ENCODE peak calls at places on chromosomes 5 and 9, in four cellular contexts. P, F, E and Z are unnamed samples.

GRCh38 chr5:136769900-136770684 is 404.7 kb upstream of the TRPC7 start:
- DNase-seq in F (no peak), P (peak), E (peak), Z (peak)

GRCh38 chr9:127106493-127106855 is 16.0 kb downstream of the ANGPTL2 start:
- DNase-seq in E (no peak), P (no peak), F (no peak), Z (no peak)

GRCh38 chr9:111937781-111938426 is 41.3 kb downstream of the UGCG start:
- DNase-seq in P (no peak), F (peak), E (no peak), Z (peak)

GRCh38 chr5:143509758-143510221 is 106.3 kb upstream of the NR3C1 start:
- DNase-seq in P (no peak), F (no peak), E (no peak), Z (no peak)

GRCh38 chr5:109005611-109006010 is 257.9 kb downstream of the FER start:
- DNase-seq in F (no peak), P (no peak), E (no peak), Z (no peak)

GRCh38 chr9:2241461-2241874 is 226.3 kb downstream of the SMARCA2 start:
- DNase-seq in E (peak), F (peak), P (no peak), Z (no peak)

GRCh38 chr5:65880673-65881072 is 45.7 kb upstream of the ERBIN start:
- DNase-seq in P (no peak), E (no peak), F (no peak), Z (no peak)

GRCh38 chr5:172952034-172952511 is 7.2 kb upstream of the RPL26L1 start:
- DNase-seq in E (no peak), F (no peak), P (peak), Z (no peak)

GRCh38 chr5:181088289-181088688 is 42.7 kb downstream of the OR2V1 start:
- DNase-seq in F (no peak), E (no peak), P (no peak), Z (no peak)

GRCh38 chr5:77391240-77391765 is 100.8 kb downstream of the WDR41 start:
- DNase-seq in F (no peak), P (no peak), E (no peak), Z (no peak)

GRCh38 chr9:113803811-113804589 is 72.1 kb upstream of the ZNF618 start:
- DNase-seq in P (no peak), F (no peak), E (no peak), Z (peak)